ENCODE peak calls at places on chromosomes 3 and 15, in nine cellular contexts. M is GM18507; P is stimulated activated CD4-positive, alpha-beta T cell treated with anti-CD3 and anti-CD28 coated beads, TNF-alpha, amount 100 ng/mL, for 24 hours; Y is NCI-H69; E is T1000; O is fibroblast of gingiva; R is midbrain; G is stimulated activated CD8-positive, alpha-beta memory T cell treated with anti-CD3 and anti-CD28 coated beads, Interleukin-15, amount 100 ng/mL, for 24 hours; A is NCI-H510A treated with DMSO at 0.1 percent for 48 hours. K is an unnamed sample.

GRCh38 chr3:5021571-5022092 is 42.4 kb downstream of the BHLHE40 start:
- DNase-seq in A (no peak), R (no peak), M (no peak), O (peak), P (peak), Y (no peak), E (peak), G (no peak), K (peak)

GRCh38 chr15:70291295-70291694 is 193.6 kb upstream of the TLE3 start:
- DNase-seq in P (no peak), Y (peak), A (no peak), E (no peak), M (no peak), G (no peak), R (no peak), O (no peak), K (no peak)

GRCh38 chr3:194575484-194576210 is 57.6 kb downstream of the TMEM44 start:
- DNase-seq in E (no peak), P (no peak), Y (no peak), G (no peak), O (peak), A (no peak), M (no peak), R (no peak), K (peak)

GRCh38 chr3:135311699-135312098 is 516.6 kb downstream of the EPHB1 start:
- DNase-seq in G (no peak), O (no peak), A (no peak), R (no peak), E (no peak), M (no peak), P (no peak), Y (peak), K (no peak)

GRCh38 chr3:160027541-160028195 is 39.0 kb downstream of the IL12A start:
- DNase-seq in Y (peak), A (peak), P (no peak), E (peak), R (no peak), G (no peak), M (no peak), O (peak), K (peak)

GRCh38 chr3:38114875-38115644 is 21.9 kb downstream of the ACAA1 start:
- DNase-seq in P (no peak), A (no peak), G (no peak), E (no peak), R (no peak), M (no peak), O (no peak), Y (no peak), K (no peak)

GRCh38 chr3:80190051-80190450 is 422.3 kb upstream of the ROBO1 start:
- DNase-seq in E (peak), M (no peak), R (no peak), G (no peak), P (no peak), O (peak), Y (peak), A (no peak), K (peak)

GRCh38 chr3:115862824-115863223 is 239.5 kb downstream of the GAP43 start:
- DNase-seq in P (no peak), A (no peak), E (no peak), R (no peak), G (no peak), M (no peak), O (no peak), Y (peak), K (no peak)

GRCh38 chr15:42139596-42139995 is 16.8 kb downstream of the PLA2G4F start:
- DNase-seq in O (no peak), Y (no peak), M (no peak), A (no peak), E (no peak), G (no peak), R (no peak), P (no peak), K (no peak)

GRCh38 chr3:46496745-46497555 is 826 bp upstream of the RTP3 start:
- DNase-seq in R (no peak), G (no peak), M (no peak), P (peak), A (no peak), Y (peak), O (no peak), E (no peak), K (peak)

GRCh38 chr3:158563076-158563475 is 7.9 kb upstream of the MLF1 start:
- DNase-seq in G (no peak), A (no peak), E (no peak), Y (no peak), M (no peak), P (no peak), O (no peak), R (no peak), K (no peak)

GRCh38 chr3:12437861-12438260 is 46.4 kb upstream of the TSEN2 start:
- DNase-seq in Y (no peak), O (no peak), G (no peak), A (no peak), E (no peak), R (no peak), P (no peak), M (no peak), K (no peak)

GRCh38 chr15:74901612-74902063 is 5.0 kb downstream of the FAM219B start:
- DNase-seq in E (peak), P (peak), A (peak), G (no peak), R (peak), O (peak), Y (peak), M (peak), K (peak)